ENCODE peak calls at places on chromosomes 5 and 9, in nine cellular contexts. E, V, Y, K, F, G, Z, C and P are unnamed samples.

GRCh38 chr5:33788922-33789321 is 102.9 kb downstream of the ADAMTS12 start:
- DNase-seq in E (no peak), V (no peak), Y (no peak), K (peak; percentile 99), F (no peak), G (peak; percentile 98), Z (peak; percentile 100), C (peak; percentile 97), P (no peak)

GRCh38 chr5:135007305-135007704 is 26.7 kb downstream of the PITX1 start:
- DNase-seq in E (no peak), V (no peak), Y (no peak), K (no peak), F (no peak), G (no peak), Z (no peak), C (no peak), P (no peak)

GRCh38 chr9:85202596-85202995 is 533.1 kb downstream of the NTRK2 start:
- DNase-seq in E (no peak), V (no peak), Y (no peak), K (peak; percentile 86), F (no peak), G (peak; percentile 63), Z (no peak), C (no peak), P (no peak)

GRCh38 chr9:89352451-89352850 is 34.2 kb downstream of the SECISBP2 start:
- DNase-seq in E (no peak), V (no peak), Y (no peak), K (no peak), F (no peak), G (no peak), Z (no peak), C (no peak), P (no peak)

GRCh38 chr9:71816782-71817549 is 48.7 kb upstream of the CEMIP2 start:
- DNase-seq in E (no peak), V (peak; percentile 22), Y (peak; percentile 58), K (no peak), F (no peak), G (no peak), Z (no peak), C (no peak), P (no peak)

GRCh38 chr5:153959134-153959957 is 79.4 kb downstream of the FAM114A2 start:
- DNase-seq in E (peak; percentile 92), V (no peak), Y (no peak), K (no peak), F (no peak), G (peak; percentile 30), Z (peak; percentile 45), C (peak; percentile 7), P (no peak)

GRCh38 chr5:170451764-170452365 is 52.0 kb upstream of the KCNIP1 start:
- DNase-seq in E (no peak), V (no peak), Y (no peak), K (peak; percentile 64), F (no peak), G (peak; percentile 12), Z (peak; percentile 8), C (peak; percentile 77), P (no peak)

GRCh38 chr9:87667164-87667738 is 58.7 kb upstream of the CTSL start:
- DNase-seq in E (peak; percentile 79), V (no peak), Y (peak; percentile 32), K (peak; percentile 8), F (no peak), G (no peak), Z (no peak), C (no peak), P (peak; percentile 21)

GRCh38 chr9:93595861-93596365 is 19.5 kb downstream of the PHF2 start:
- DNase-seq in E (no peak), V (no peak), Y (no peak), K (no peak), F (no peak), G (no peak), Z (no peak), C (no peak), P (no peak)

GRCh38 chr5:55278778-55279177 is 28.7 kb downstream of the DHX29 start:
- DNase-seq in E (no peak), V (no peak), Y (no peak), K (peak; percentile 22), F (no peak), G (peak; percentile 12), Z (peak; percentile 75), C (no peak), P (no peak)

GRCh38 chr5:93674138-93674537 is 67.3 kb downstream of the POU5F2 start:
- DNase-seq in E (no peak), V (no peak), Y (peak; percentile 9), K (no peak), F (no peak), G (no peak), Z (peak; percentile 3), C (peak; percentile 19), P (no peak)

GRCh38 chr9:98099898-98100297 is 19.1 kb downstream of the TRIM14 start:
- DNase-seq in E (no peak), V (no peak), Y (no peak), K (peak; percentile 30), F (no peak), G (no peak), Z (no peak), C (no peak), P (no peak)

GRCh38 chr5:138033275-138033808 is 463 bp upstream of the FAM13B start:
- DNase-seq in E (peak; percentile 87), V (no peak), Y (no peak), K (peak; percentile 45), F (no peak), G (no peak), Z (no peak), C (peak; percentile 8), P (no peak)

GRCh38 chr5:109329296-109330252 is 80.2 kb downstream of the PJA2 start:
- DNase-seq in E (no peak), V (no peak), Y (peak; percentile 57), K (peak; percentile 26), F (no peak), G (peak; percentile 45), Z (peak; percentile 93), C (peak; percentile 95), P (no peak)

GRCh38 chr5:138696501-138696900 is 56.7 kb upstream of the CTNNA1 start:
- DNase-seq in E (no peak), V (no peak), Y (peak; percentile 77), K (peak; percentile 80), F (no peak), G (peak; percentile 93), Z (peak; percentile 94), C (no peak), P (no peak)

GRCh38 chr9:116101516-116101915 is 52.1 kb upstream of the PAPPA start:
- DNase-seq in E (no peak), V (no peak), Y (no peak), K (peak; percentile 87), F (no peak), G (peak; percentile 44), Z (peak; percentile 84), C (peak; percentile 91), P (no peak)

DNA sequence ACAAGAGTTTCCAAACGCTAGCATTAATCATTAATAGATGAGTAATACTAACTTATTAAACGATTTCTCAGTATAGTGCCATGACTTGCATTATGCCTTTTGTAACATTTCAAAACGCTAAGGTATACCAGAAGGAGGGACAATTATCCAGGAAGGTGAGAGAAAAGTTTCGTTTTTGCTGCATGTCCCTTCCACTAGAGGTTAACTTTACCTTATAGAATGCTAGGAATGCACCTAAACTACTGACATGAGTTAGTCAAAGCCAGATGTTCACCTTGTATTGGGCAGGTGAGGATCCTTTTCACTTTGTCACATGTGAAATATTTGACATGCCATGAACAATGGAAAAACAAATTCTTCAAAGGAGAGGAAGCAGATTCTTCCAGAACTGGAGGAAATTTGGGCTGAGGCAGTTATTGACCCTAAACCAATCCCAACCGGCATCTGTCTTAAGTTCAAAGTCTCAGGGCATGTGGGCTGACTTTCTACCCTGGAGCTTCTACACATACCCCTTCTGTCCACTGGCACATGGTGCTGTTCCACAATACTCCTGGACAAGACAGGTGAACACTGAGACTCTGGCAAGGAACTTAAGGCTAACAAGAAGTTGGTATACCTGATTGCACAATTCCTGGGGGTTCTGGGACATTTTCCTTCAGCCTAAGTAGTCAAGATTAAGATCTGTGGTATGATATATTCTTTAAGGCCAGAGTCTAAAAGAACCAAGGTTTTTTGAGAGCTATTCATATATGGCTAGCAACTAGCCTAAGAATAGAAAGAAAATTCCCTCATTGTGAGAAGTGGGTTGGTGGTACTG is 2.5 kb downstream of the VLDLR start:
- DNase-seq in E (peak; percentile 61), V (no peak), Y (no peak), K (no peak), F (no peak), G (no peak), Z (no peak), C (no peak), P (no peak)
- H3K27ac ChIP-seq in E (no peak overlapping the region), V (no peak overlapping the region), Y (no peak overlapping the region), K (peak overlapping the region; percentile 14), F (no peak overlapping the region), G (no peak overlapping the region), Z (no peak overlapping the region), C (no peak overlapping the region), P (no peak overlapping the region)

GRCh38 chr5:150642991-150643710 is 2.7 kb downstream of the SYNPO start:
- DNase-seq in E (no peak), V (peak; percentile 13), Y (no peak), K (no peak), F (no peak), G (peak; percentile 33), Z (no peak), C (no peak), P (no peak)
- H3K27me3 ChIP-seq in E (no peaks in the 10 kb centered on the region), V (no peaks in the 10 kb centered on the region), Y (no peaks in the 10 kb centered on the region), K (no peaks in the 10 kb centered on the region), F (no peaks in the 10 kb centered on the region), G (no peaks in the 10 kb centered on the region), Z (no peaks in the 10 kb centered on the region), C (no peaks in the 10 kb centered on the region), P (no peaks in the 10 kb centered on the region)

GRCh38 chr9:135932656-135933055 is 25.3 kb upstream of the CAMSAP1 start:
- DNase-seq in E (no peak), V (no peak), Y (no peak), K (no peak), F (no peak), G (no peak), Z (no peak), C (no peak), P (no peak)

GRCh38 chr9:135929656-135930445 is 22.5 kb upstream of the CAMSAP1 start:
- DNase-seq in E (no peak), V (no peak), Y (no peak), K (no peak), F (no peak), G (no peak), Z (no peak), C (no peak), P (no peak)

GRCh38 chr9:135931349-135931820 is 24.0 kb upstream of the CAMSAP1 start:
- DNase-seq in E (no peak), V (no peak), Y (no peak), K (no peak), F (no peak), G (no peak), Z (no peak), C (no peak), P (no peak)

GRCh38 chr9:135930446-135931345 is 23.4 kb upstream of the CAMSAP1 start:
- DNase-seq in E (no peak), V (no peak), Y (no peak), K (no peak), F (no peak), G (no peak), Z (no peak), C (no peak), P (no peak)

GRCh38 chr9:135933114-135933513 is 25.8 kb upstream of the CAMSAP1 start:
- DNase-seq in E (no peak), V (no peak), Y (no peak), K (no peak), F (no peak), G (no peak), Z (no peak), C (no peak), P (no peak)
- H3K27ac ChIP-seq in E (no peak overlapping the region), V (no peak overlapping the region), Y (no peak overlapping the region), K (no peak overlapping the region), F (no peak overlapping the region), G (no peak overlapping the region), Z (no peak overlapping the region), C (no peak overlapping the region), P (no peak overlapping the region)

GRCh38 chr9:110197330-110198187 is 10.4 kb downstream of the C9orf152 start:
- DNase-seq in E (peak; percentile 17), V (no peak), Y (no peak), K (no peak), F (no peak), G (no peak), Z (no peak), C (no peak), P (peak; percentile 76)
- H3K27me3 ChIP-seq in E (no peaks in the 10 kb centered on the region), V (no peaks in the 10 kb centered on the region), Y (no peaks in the 10 kb centered on the region), K (no peaks in the 10 kb centered on the region), F (no peaks in the 10 kb centered on the region), G (no peaks in the 10 kb centered on the region), Z (peaks cover 7% of the 10 kb centered on the region), C (no peaks in the 10 kb centered on the region), P (no peaks in the 10 kb centered on the region)